ENCODE peak calls at places on chromosomes 5 and 9, in six cellular contexts. R is GM23338; G is coronary artery; Z is CD8-positive, alpha-beta T cell; L is vagina; J is HCT116. F is an unnamed sample.

GRCh38 chr5:76397200-76397599 is 5.9 kb upstream of the IQGAP2 start:
- DNase-seq in L (no peak), Z (no peak), G (no peak), J (no peak), R (no peak), F (no peak)

GRCh38 chr5:9447691-9448090 is 98.2 kb downstream of the SEMA5A start:
- DNase-seq in R (no peak), G (no peak), L (no peak), Z (no peak), J (no peak), F (no peak)

GRCh38 chr5:139268364-139269202 is 25.0 kb upstream of the MATR3 start:
- DNase-seq in L (no peak), J (no peak), R (no peak), G (no peak), Z (no peak), F (no peak)

GRCh38 chr5:41415242-41415641 is 95.2 kb downstream of the PLCXD3 start:
- DNase-seq in R (no peak), G (no peak), L (no peak), J (no peak), Z (no peak), F (no peak)

GRCh38 chr5:33939863-33940262 is 3.7 kb downstream of the RXFP3 start:
- DNase-seq in R (no peak), J (no peak), G (no peak), L (no peak), Z (no peak), F (no peak)

GRCh38 chr5:169384661-169385060 is 83.7 kb upstream of the SLIT3 start:
- DNase-seq in G (no peak), J (no peak), Z (no peak), L (no peak), R (no peak), F (no peak)

GRCh38 chr5:168443950-168444700 is 42.1 kb upstream of the RARS1 start:
- DNase-seq in R (no peak), L (no peak), G (no peak), J (no peak), Z (no peak), F (no peak)

GRCh38 chr5:170632985-170633234 is 129.1 kb downstream of the KCNIP1 start:
- DNase-seq in L (no peak), Z (peak), J (no peak), R (peak), G (peak), F (no peak)

GRCh38 chr5:134394932-134395331 is 16.7 kb downstream of the CDKN2AIPNL start:
- DNase-seq in L (no peak), Z (no peak), R (peak), J (no peak), G (no peak), F (no peak)

GRCh38 chr9:84953797-84954695 is 284.5 kb downstream of the NTRK2 start:
- DNase-seq in Z (peak), G (peak), R (peak), L (no peak), J (peak), F (peak)

GRCh38 chr5:64864171-64864570 is 95.4 kb downstream of the CWC27 start:
- DNase-seq in G (no peak), J (no peak), Z (no peak), L (no peak), R (no peak), F (no peak)

GRCh38 chr9:104586496-104587180 is 12.6 kb downstream of the OR13C5 start:
- DNase-seq in Z (no peak), L (no peak), G (no peak), J (no peak), R (no peak), F (no peak)

GRCh38 chr9:131833906-131834305 is 94.0 kb upstream of the RAPGEF1 start:
- DNase-seq in Z (no peak), J (no peak), G (no peak), L (no peak), R (no peak), F (no peak)

GRCh38 chr5:176697929-176698520 is 50.7 kb downstream of the TSPAN17 start:
- DNase-seq in R (peak), J (no peak), Z (no peak), L (no peak), G (no peak), F (no peak)

GRCh38 chr5:63094730-63095129 is 516.1 kb downstream of the LRRC70 start:
- DNase-seq in G (no peak), J (no peak), Z (no peak), L (no peak), R (no peak), F (no peak)

GRCh38 chr9:114031948-114032688 is 46.0 kb downstream of the AMBP start:
- DNase-seq in Z (no peak), R (no peak), J (no peak), L (peak), G (peak), F (no peak)

GRCh38 chr9:93098236-93098946 is 2.4 kb downstream of the CARD19 start:
- DNase-seq in Z (peak), G (peak), R (no peak), L (no peak), J (peak), F (peak)

GRCh38 chr9:38443181-38443580 is 18.9 kb upstream of the IGFBPL1 start:
- DNase-seq in G (no peak), L (peak), Z (no peak), R (no peak), J (no peak), F (no peak)

GRCh38 chr5:177992466-177992865 is 3.6 kb downstream of the PROP1 start:
- DNase-seq in R (no peak), Z (no peak), J (no peak), G (no peak), L (no peak), F (no peak)

GRCh38 chr5:116492016-116492623 is 82.5 kb downstream of the SEMA6A start:
- DNase-seq in Z (no peak), G (no peak), J (no peak), R (no peak), L (no peak), F (no peak)

GRCh38 chr9:82504620-82505019 is 516.0 kb downstream of the SPATA31D1 start:
- DNase-seq in Z (no peak), R (peak), L (no peak), J (no peak), G (no peak), F (no peak)

GRCh38 chr9:14165376-14166035 is 148.4 kb downstream of the NFIB start:
- DNase-seq in R (no peak), Z (no peak), L (no peak), J (no peak), G (no peak), F (no peak)

GRCh38 chr9:80692751-80693150 is 996.6 kb downstream of the TLE1 start:
- DNase-seq in G (no peak), Z (no peak), L (no peak), J (no peak), R (no peak), F (no peak)

GRCh38 chr5:172699999-172700685 is 59.1 kb downstream of the NEURL1B start:
- DNase-seq in Z (no peak), R (peak), J (no peak), L (no peak), G (no peak), F (no peak)

GRCh38 chr5:114101153-114101552 is 260.7 kb upstream of the KCNN2 start:
- DNase-seq in G (no peak), L (no peak), Z (no peak), J (peak), R (peak), F (no peak)

GRCh38 chr5:132099073-132099748 is 25.6 kb downstream of the CSF2 start:
- DNase-seq in L (no peak), G (no peak), R (no peak), J (no peak), Z (no peak), F (no peak)

GRCh38 chr5:140868721-140869554 is at the start of gene PCDHA11:
- DNase-seq in R (peak), L (no peak), Z (no peak), G (no peak), J (peak), F (no peak)

GRCh38 chr5:126544087-126544740 is 50.8 kb downstream of the ALDH7A1 start:
- DNase-seq in R (peak), G (no peak), J (peak), L (no peak), Z (no peak), F (no peak)

GRCh38 chr5:177085985-177086917 is at the start of gene FGFR4:
- DNase-seq in L (no peak), J (peak), Z (peak), G (no peak), R (peak), F (no peak)

GRCh38 chr9:120583958-120584369 is 4.0 kb upstream of the CDK5RAP2 start:
- DNase-seq in Z (no peak), R (peak), L (no peak), G (no peak), J (peak), F (peak)

GRCh38 chr5:35316611-35317307 is 86.5 kb upstream of the PRLR start:
- DNase-seq in J (no peak), R (no peak), L (no peak), Z (no peak), G (no peak), F (no peak)

GRCh38 chr5:36778336-36778735 is 98.2 kb upstream of the NIPBL start:
- DNase-seq in Z (no peak), R (no peak), L (no peak), J (no peak), G (no peak), F (no peak)

GRCh38 chr9:95506692-95507455 is 9.9 kb downstream of the PTCH1 start:
- DNase-seq in L (no peak), R (peak), G (peak), J (no peak), Z (peak), F (peak)

GRCh38 chr5:9058161-9058560 is 487.7 kb downstream of the SEMA5A start:
- DNase-seq in J (no peak), L (no peak), Z (no peak), G (no peak), R (no peak), F (no peak)

GRCh38 chr9:125878241-125878640 is 131.1 kb downstream of the PBX3 start:
- DNase-seq in R (peak), Z (no peak), L (no peak), G (no peak), J (no peak), F (no peak)

GRCh38 chr5:141672071-141672855 is 9.8 kb downstream of the ARAP3 start:
- DNase-seq in Z (no peak), J (no peak), R (no peak), L (no peak), G (no peak), F (no peak)

GRCh38 chr9:123757547-123757946 is 172.4 kb downstream of the DENND1A start:
- DNase-seq in L (no peak), Z (no peak), R (no peak), J (no peak), G (no peak), F (no peak)

GRCh38 chr5:58259685-58260152 is 200.2 kb downstream of the PLK2 start:
- DNase-seq in J (peak), Z (no peak), G (no peak), L (no peak), R (peak), F (no peak)

GRCh38 chr9:133371261-133371711 is 4.6 kb downstream of the SURF4 start:
- DNase-seq in L (no peak), R (no peak), J (no peak), G (no peak), Z (peak), F (no peak)
- H3K27ac ChIP-seq in L (peak), R (no peak), J (no peak), G (no peak), Z (peak), F (no peak)

GRCh38 chr5:16411235-16411634 is 54.4 kb downstream of the ZNF622 start:
- DNase-seq in J (no peak), R (no peak), Z (no peak), G (no peak), L (no peak), F (no peak)
- H3K27ac ChIP-seq in J (no peak), R (no peak), Z (no peak), G (no peak), L (no peak), F (no peak)

GRCh38 chr9:127423591-127423933 is 620 bp upstream of the ZNF79 start:
- DNase-seq in R (no peak), Z (no peak), G (no peak), J (no peak), L (no peak), F (no peak)

GRCh38 chr9:127423934-127424668 is at the start of gene ZNF79:
- DNase-seq in Z (peak), J (peak), R (peak), G (peak), L (peak), F (peak)

GRCh38 chr9:127421057-127421456 is 3.1 kb upstream of the ZNF79 start:
- DNase-seq in G (no peak), Z (no peak), J (no peak), R (no peak), L (no peak), F (no peak)

GRCh38 chr9:127422787-127423186 is 1.4 kb upstream of the ZNF79 start:
- DNase-seq in Z (no peak), J (no peak), L (no peak), R (no peak), G (no peak), F (no peak)

GRCh38 chr9:127422133-127422782 is 1.9 kb upstream of the ZNF79 start:
- DNase-seq in Z (no peak), L (no peak), G (no peak), R (no peak), J (no peak), F (no peak)
- H3K27ac ChIP-seq in Z (no peak), L (no peak), G (no peak), R (no peak), J (no peak), F (no peak)

DNA sequence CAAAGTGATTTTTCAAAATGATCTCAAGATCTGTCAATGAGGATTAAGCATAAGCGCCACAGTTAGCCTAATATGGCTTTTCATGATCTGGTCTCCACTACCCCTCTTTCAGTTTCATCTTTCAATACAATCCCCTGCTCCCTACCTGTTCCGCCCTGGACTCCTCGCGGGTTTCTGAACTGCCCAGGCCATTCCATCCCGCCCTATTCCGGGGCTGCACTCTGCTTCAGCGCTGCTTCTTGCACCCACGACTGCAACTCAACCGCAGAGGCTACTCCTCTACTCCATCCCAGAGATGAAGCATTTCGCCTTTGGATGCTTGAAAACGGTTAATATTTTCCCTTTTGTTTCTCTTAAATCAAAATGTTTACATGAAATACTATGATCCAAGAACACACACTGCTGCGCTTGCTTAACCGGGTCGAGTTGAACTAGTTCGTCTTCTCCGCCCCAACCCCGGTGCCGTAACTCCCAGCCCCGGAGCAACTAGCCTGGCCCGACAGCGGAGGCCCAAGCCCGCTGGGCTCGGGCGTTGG is 716 bp upstream of the OTULIN start:
- DNase-seq in Z (no peak), L (no peak), G (no peak), R (no peak), J (no peak), F (no peak)
- H3K27ac ChIP-seq in Z (peak), L (peak), G (peak), R (peak), J (peak), F (peak)

DNA sequence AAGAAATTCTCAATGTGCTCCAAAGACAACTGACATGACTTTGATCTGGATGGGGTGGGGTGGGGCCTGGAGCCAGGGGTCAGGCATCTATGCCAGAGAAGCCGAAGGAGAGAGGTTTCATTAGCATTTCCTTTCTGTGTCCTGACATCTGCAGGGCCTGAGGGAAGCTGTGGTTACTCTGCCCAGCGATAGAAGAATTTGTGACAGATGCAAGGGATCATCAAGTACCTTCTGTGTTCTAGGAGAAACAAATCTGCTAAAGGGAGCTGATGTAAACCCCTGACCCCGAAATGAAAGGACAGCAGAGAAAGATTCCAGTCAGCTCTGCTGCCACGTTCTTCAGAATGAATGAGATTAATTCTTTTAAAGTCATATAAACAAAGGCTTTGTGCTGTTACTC is 335.7 kb downstream of the PRELID2 start:
- DNase-seq in Z (no peak), G (no peak), L (no peak), J (no peak), R (peak), F (no peak)
- H3K27ac ChIP-seq in Z (no peak), G (no peak), L (no peak), J (no peak), R (no peak), F (no peak)

GRCh38 chr9:16879416-16879815 is 8.9 kb upstream of the BNC2 start:
- DNase-seq in L (no peak), G (no peak), J (no peak), R (no peak), Z (no peak), F (no peak)
- H3K27ac ChIP-seq in L (no peak), G (no peak), J (no peak), R (no peak), Z (no peak), F (no peak)